ENCODE peak calls at places on chromosomes 3 and 15, in eight cellular contexts. D, C, X, H, O, U, B and I are unnamed samples. For H3K27me3, the result is how much of the 10 kb centered on the place peaks cover.

GRCh38 chr3:9915252-9916141 is 1.4 kb upstream of the IL17RC start:
- DNase-seq in C (peak), B (peak), X (peak), U (peak), O (peak), H (peak), D (peak), I (no peak)

GRCh38 chr3:61682671-61683408 is 121.5 kb downstream of the PTPRG start:
- DNase-seq in X (no peak), U (no peak), B (no peak), H (no peak), D (peak), C (peak), O (peak), I (no peak)

GRCh38 chr3:66490984-66491383 is 9.8 kb downstream of the LRIG1 start:
- DNase-seq in O (no peak), B (no peak), H (no peak), X (no peak), C (peak), U (no peak), D (peak), I (no peak)

GRCh38 chr3:56111651-56112250 is 356.5 kb downstream of the ERC2 start:
- DNase-seq in X (no peak), H (no peak), B (no peak), C (no peak), O (no peak), U (no peak), D (no peak), I (no peak)

GRCh38 chr3:11510001-11510760 is 133.5 kb downstream of the VGLL4 start:
- DNase-seq in O (no peak), X (no peak), C (no peak), H (peak), D (no peak), B (no peak), U (peak), I (no peak)

GRCh38 chr3:123331006-123331405 is 117.9 kb downstream of the ADCY5 start:
- DNase-seq in U (peak), O (no peak), X (no peak), D (no peak), C (no peak), H (peak), B (peak), I (no peak)

GRCh38 chr15:41262571-41262970 is 31.5 kb downstream of the CHP1 start:
- DNase-seq in C (no peak), O (no peak), X (no peak), B (no peak), U (no peak), H (no peak), D (no peak), I (no peak)

GRCh38 chr15:100895721-100896120 is 16.1 kb downstream of the ALDH1A3 start:
- DNase-seq in U (no peak), O (no peak), B (no peak), C (no peak), X (no peak), H (no peak), D (no peak), I (no peak)

GRCh38 chr15:58161436-58161835 is 23.3 kb downstream of the AQP9 start:
- DNase-seq in C (no peak), D (no peak), X (no peak), O (no peak), H (no peak), U (no peak), B (no peak), I (no peak)

GRCh38 chr15:63874616-63875015 is 40.9 kb upstream of the HERC1 start:
- DNase-seq in O (no peak), X (no peak), H (no peak), C (no peak), U (no peak), D (no peak), B (no peak), I (no peak)

GRCh38 chr3:157089455-157090221 is 70.3 kb downstream of the CCNL1 start:
- DNase-seq in D (peak), H (no peak), U (peak), O (peak), X (no peak), B (peak), C (peak), I (no peak)

GRCh38 chr3:55620361-55621025 is 133.4 kb upstream of the WNT5A start:
- DNase-seq in H (no peak), C (peak), O (peak), X (no peak), U (no peak), B (no peak), D (peak), I (no peak)

GRCh38 chr3:39275052-39275451 is 4.8 kb downstream of the CX3CR1 start:
- DNase-seq in D (peak), O (no peak), C (peak), H (no peak), U (no peak), X (no peak), B (no peak), I (no peak)

GRCh38 chr3:162774613-162775100 is 1278.0 kb downstream of the OTOL1 start:
- DNase-seq in O (no peak), B (no peak), D (no peak), C (no peak), U (no peak), X (no peak), H (no peak), I (no peak)

GRCh38 chr3:156749244-156749643 is 74.9 kb downstream of the TIPARP start:
- DNase-seq in B (no peak), X (no peak), O (no peak), D (peak), C (no peak), H (no peak), U (no peak), I (no peak)

GRCh38 chr3:12484983-12485327 is 675 bp downstream of the TSEN2 start:
- DNase-seq in U (no peak), H (no peak), C (no peak), O (no peak), X (no peak), B (no peak), D (no peak), I (no peak)

GRCh38 chr15:85282504-85283115 is 97.8 kb upstream of the AKAP13 start:
- DNase-seq in X (no peak), D (peak), O (no peak), U (no peak), B (no peak), C (peak), H (peak), I (no peak)

GRCh38 chr15:33071451-33071850 is 123.1 kb downstream of the FMN1 start:
- DNase-seq in X (no peak), O (no peak), C (no peak), U (no peak), H (no peak), B (no peak), D (peak), I (no peak)

GRCh38 chr15:38617831-38618230 is 53.2 kb upstream of the RASGRP1 start:
- DNase-seq in D (no peak), X (no peak), O (no peak), C (no peak), H (no peak), B (no peak), U (no peak), I (no peak)

GRCh38 chr3:25293736-25294135 is 134.3 kb upstream of the RARB start:
- DNase-seq in B (no peak), X (no peak), O (no peak), U (no peak), D (no peak), H (peak), C (no peak), I (no peak)

GRCh38 chr3:23264413-23264812 is 61.3 kb downstream of the UBE2E2 start:
- DNase-seq in C (peak), D (peak), O (no peak), X (no peak), U (no peak), B (no peak), H (peak), I (no peak)

GRCh38 chr3:57756528-57757401 is 656 bp downstream of the SLMAP start:
- DNase-seq in C (peak), O (peak), X (peak), U (peak), B (peak), H (peak), D (peak), I (peak)

GRCh38 chr15:95262866-95263564 is 1031.7 kb downstream of the MCTP2 start:
- DNase-seq in B (no peak), D (peak), H (peak), X (no peak), O (no peak), U (no peak), C (no peak), I (no peak)

GRCh38 chr15:44296625-44297524 is 8.4 kb downstream of the GOLM2 start:
- DNase-seq in D (peak), U (no peak), H (peak), O (no peak), X (no peak), B (no peak), C (peak), I (no peak)

GRCh38 chr3:53748512-53749271 is 97.5 kb downstream of the CHDH start:
- DNase-seq in X (no peak), O (peak), U (no peak), H (no peak), B (no peak), D (no peak), C (no peak), I (peak)
- H3K4me3 ChIP-seq in X (no peak), O (no peak), U (no peak), H (no peak), B (no peak), D (no peak), C (no peak), I (no peak)

GRCh38 chr3:169390310-169390731 is 273.2 kb downstream of the MECOM start:
- DNase-seq in H (peak), X (no peak), O (no peak), D (no peak), C (no peak), U (no peak), B (no peak), I (no peak)
- H3K27me3 ChIP-seq in H (under half), X (under half), O (under half), D (under half), C (under half), U (under half), B (under half), I (under half)

GRCh38 chr3:147413712-147414325 is 4.7 kb downstream of the ZIC1 start:
- DNase-seq in O (no peak), D (no peak), B (no peak), X (no peak), U (no peak), H (no peak), C (no peak), I (no peak)
- H3K4me3 ChIP-seq in O (no peak), D (no peak), B (peak), X (no peak), U (peak), H (no peak), C (peak), I (no peak)

GRCh38 chr3:184560531-184560930 is 1.1 kb upstream of the EPHB3 start:
- DNase-seq in O (no peak), H (no peak), X (no peak), B (peak), D (no peak), C (no peak), U (no peak), I (no peak)
- H3K27me3 ChIP-seq in O (under half), H (under half), X (under half), B (under half), D (under half), C (half or more), U (half or more), I (half or more)

GRCh38 chr3:186093271-186093900 is 15.5 kb downstream of the ETV5 start:
- DNase-seq in U (no peak), B (no peak), H (no peak), O (no peak), C (no peak), D (no peak), X (no peak), I (no peak)

GRCh38 chr3:186092360-186093070 is 16.4 kb downstream of the ETV5 start:
- DNase-seq in X (no peak), U (no peak), D (no peak), H (no peak), O (no peak), C (no peak), B (no peak), I (no peak)

GRCh38 chr3:186095584-186096061 is 13.3 kb downstream of the ETV5 start:
- DNase-seq in O (no peak), D (no peak), H (no peak), X (no peak), C (no peak), B (peak), U (peak), I (no peak)

GRCh38 chr3:186096295-186096694 is 12.6 kb downstream of the ETV5 start:
- DNase-seq in C (no peak), B (no peak), O (no peak), X (no peak), U (no peak), H (peak), D (no peak), I (no peak)

DNA sequence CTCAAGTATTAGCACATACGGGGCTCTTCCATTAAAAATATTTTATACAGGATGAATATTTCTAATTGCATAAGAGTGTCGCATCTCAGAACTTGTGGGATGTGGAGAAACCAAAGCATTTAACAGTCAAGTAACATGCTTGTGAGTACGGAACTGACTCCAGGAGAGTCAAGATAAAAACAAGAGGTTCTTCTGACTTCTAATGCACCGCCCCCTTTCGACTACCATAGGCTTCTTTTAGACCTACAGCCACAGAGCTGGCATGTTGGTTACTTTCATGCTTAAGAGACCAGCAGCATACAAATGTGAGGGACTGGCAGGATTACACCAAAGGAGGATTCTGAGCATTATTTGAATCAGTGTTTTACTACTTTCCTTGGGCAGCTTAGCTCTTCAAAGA is 14.2 kb downstream of the ETV5 start:
- DNase-seq in H (no peak), B (no peak), C (no peak), U (no peak), O (no peak), X (no peak), D (no peak), I (no peak)
- H3K4me3 ChIP-seq in H (no peak), B (no peak), C (no peak), U (no peak), O (no peak), X (no peak), D (no peak), I (no peak)

DNA sequence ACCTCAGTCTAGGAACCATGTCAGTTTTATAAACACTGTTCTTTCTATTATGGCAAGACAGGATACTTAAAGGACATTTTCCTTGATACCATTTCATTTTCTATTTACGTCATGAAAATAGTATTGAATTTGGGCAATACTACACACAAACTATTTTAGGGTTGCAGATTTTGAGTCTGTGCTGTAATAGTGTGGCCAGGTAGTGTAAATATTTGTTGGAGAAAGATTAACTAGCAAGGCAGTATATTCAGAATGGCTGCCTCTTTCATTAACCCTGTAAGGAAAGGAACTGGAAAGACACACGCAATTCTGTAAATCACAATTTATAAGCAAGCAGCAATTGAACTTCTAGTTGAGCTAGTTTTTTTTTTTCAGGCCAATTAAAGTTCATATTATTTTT is 2.0 kb downstream of the CTXND1 start:
- DNase-seq in O (no peak), D (no peak), B (no peak), H (no peak), C (no peak), X (no peak), U (no peak), I (no peak)
- H3K27me3 ChIP-seq in O (under half), D (half or more), B (half or more), H (half or more), C (half or more), X (under half), U (half or more), I (half or more)